ENCODE peak calls at places on chromosomes 7 and 10, in seven cellular contexts. J, S, R, W, K, V and U are unnamed samples.

GRCh38 chr7:39510738-39511372 is 55.3 kb upstream of the YAE1 start:
- DNase-seq in R (peak), S (peak), J (no peak), V (no peak), W (no peak), K (no peak), U (no peak)

GRCh38 chr10:60883187-60883586 is 60.8 kb downstream of the RHOBTB1 start:
- DNase-seq in S (peak), R (peak), W (no peak), V (peak), K (peak), J (no peak), U (no peak)

GRCh38 chr7:66554326-66554725 is 74.4 kb upstream of the KCTD7 start:
- DNase-seq in K (no peak), S (no peak), J (no peak), V (no peak), W (no peak), R (no peak), U (no peak)

GRCh38 chr10:46304671-46305429 is 18.1 kb downstream of the ANTXRL start:
- DNase-seq in V (no peak), W (no peak), S (no peak), J (no peak), K (peak), R (no peak), U (no peak)

GRCh38 chr10:44882146-44882720 is 28.9 kb upstream of the TMEM72 start:
- DNase-seq in J (no peak), S (no peak), V (no peak), R (no peak), K (no peak), W (no peak), U (no peak)

GRCh38 chr10:54869022-54869421 is 68.0 kb upstream of the PCDH15 start:
- DNase-seq in R (no peak), J (no peak), W (no peak), K (no peak), S (no peak), V (no peak), U (no peak)

GRCh38 chr10:75187961-75188426 is 22.6 kb upstream of the VDAC2 start:
- DNase-seq in V (peak), S (peak), W (peak), K (peak), R (peak), J (peak), U (peak)

GRCh38 chr7:96219382-96220130 is 102.3 kb downstream of the SLC25A13 start:
- DNase-seq in K (peak), V (no peak), W (no peak), S (no peak), J (no peak), R (peak), U (no peak)

GRCh38 chr7:17685141-17685540 is 255.2 kb downstream of the SNX13 start:
- DNase-seq in S (no peak), V (no peak), J (no peak), R (no peak), K (no peak), W (no peak), U (no peak)

GRCh38 chr7:74455933-74456332 is 2.2 kb downstream of the GTF2IRD1 start:
- DNase-seq in R (no peak), W (no peak), K (no peak), J (peak), V (no peak), S (no peak), U (no peak)